ENCODE peak calls at places on chromosomes 4 and X, in eight cellular contexts. G is HEK293T; U is pancreas; X is mammary epithelial cell; F is activated naive CD8-positive, alpha-beta T cell treated with anti-CD3 and anti-CD28 coated beads, Interleukin-2, amount 50 U/mL, for 24 hours; K is T follicular helper cell; D is mucosa of descending colon; Q is choroid plexus epithelial cell. W is an unnamed sample.

GRCh38 chr4:151887151-151887815 is 126.5 kb upstream of the GATB start:
- DNase-seq in G (no peak), U (no peak), X (peak), F (no peak), K (no peak), D (peak), Q (peak), W (no peak)

GRCh38 chrX:85379174-85379907 is at the start of gene POF1B:
- DNase-seq in G (no peak), U (peak), X (peak), F (no peak), K (no peak), D (peak), Q (no peak), W (no peak)

GRCh38 chr4:69321153-69321729 is 41.0 kb downstream of the UGT2B28 start:
- DNase-seq in G (no peak), U (peak), X (peak), F (no peak), K (no peak), D (no peak), Q (no peak), W (no peak)

GRCh38 chr4:152052431-152053057 is 291.7 kb upstream of the GATB start:
- DNase-seq in G (no peak), U (no peak), X (no peak), F (no peak), K (no peak), D (no peak), Q (peak), W (no peak)

GRCh38 chr4:131370846-131371245 is 1778.2 kb upstream of the PCDH10 start:
- DNase-seq in G (no peak), U (no peak), X (no peak), F (no peak), K (no peak), D (no peak), Q (no peak), W (no peak)

GRCh38 chr4:127781303-127782024 is 658 bp upstream of the HSPA4L start:
- DNase-seq in G (no peak), U (peak), X (no peak), F (no peak), K (no peak), D (peak), Q (peak), W (no peak)

GRCh38 chrX:48476919-48477318 is 920 bp downstream of the FTSJ1 start:
- DNase-seq in G (no peak), U (no peak), X (no peak), F (no peak), K (no peak), D (no peak), Q (no peak), W (no peak)

GRCh38 chr4:40957281-40957680 is 207.5 kb downstream of the NSUN7 start:
- DNase-seq in G (no peak), U (no peak), X (no peak), F (no peak), K (no peak), D (no peak), Q (no peak), W (no peak)

GRCh38 chr4:15100994-15101695 is 98.9 kb downstream of the CPEB2 start:
- DNase-seq in G (no peak), U (no peak), X (no peak), F (no peak), K (no peak), D (no peak), Q (peak), W (no peak)

GRCh38 chr4:187603093-187603395 is 392.5 kb upstream of the ZFP42 start:
- DNase-seq in G (no peak), U (no peak), X (no peak), F (no peak), K (no peak), D (no peak), Q (peak), W (no peak)

GRCh38 chr4:26619784-26620183 is 35.9 kb downstream of the TBC1D19 start:
- DNase-seq in G (no peak), U (no peak), X (peak), F (no peak), K (no peak), D (no peak), Q (peak), W (no peak)

GRCh38 chr4:95092762-95093161 is 335.0 kb downstream of the BMPR1B start:
- DNase-seq in G (no peak), U (no peak), X (no peak), F (no peak), K (no peak), D (no peak), Q (no peak), W (no peak)

GRCh38 chrX:40099046-40099968 is 1.5 kb upstream of the BCOR start:
- DNase-seq in G (no peak), U (peak), X (no peak), F (peak), K (peak), D (peak), Q (no peak), W (no peak)